ENCODE peak calls at places on chromosome 13, in seven cellular contexts. One of them, this sample, is unnamed.

GRCh38 chr13:103156346-103156998 is 90.3 kb upstream of the SLC10A2 start:
- DNase-seq in mesendoderm: no peak
- DNase-seq in H9: no peak
- DNase-seq in neuronal stem cell: no peak
- DNase-seq in IMR-90: no peak
- DNase-seq in H1: no peak
- DNase-seq in trophoblast cell: no peak
- DNase-seq in this sample: no peak

GRCh38 chr13:21707586-21707985 is 36.7 kb downstream of the FGF9 start:
- DNase-seq in mesendoderm: no peak
- DNase-seq in H9: no peak
- DNase-seq in neuronal stem cell: no peak
- DNase-seq in IMR-90: no peak
- DNase-seq in H1: no peak
- DNase-seq in trophoblast cell: peak; percentile 60
- DNase-seq in this sample: no peak

GRCh38 chr13:45280751-45281634 is 60.0 kb downstream of the TPT1 start:
- DNase-seq in mesendoderm: peak; percentile 79
- DNase-seq in H9: peak; percentile 68
- DNase-seq in neuronal stem cell: peak; percentile 17
- DNase-seq in IMR-90: peak; percentile 78
- DNase-seq in H1: peak; percentile 72
- DNase-seq in trophoblast cell: peak; percentile 71
- DNase-seq in this sample: peak; percentile 70

GRCh38 chr13:79936368-79937136 is 404.4 kb downstream of the SPRY2 start:
- DNase-seq in mesendoderm: peak; percentile 37
- DNase-seq in H9: no peak
- DNase-seq in neuronal stem cell: no peak
- DNase-seq in IMR-90: peak; percentile 100
- DNase-seq in H1: no peak
- DNase-seq in trophoblast cell: peak; percentile 60
- DNase-seq in this sample: peak; percentile 99

GRCh38 chr13:112453207-112453829 is 77.2 kb downstream of the SPACA7 start:
- DNase-seq in mesendoderm: no peak
- DNase-seq in H9: peak; percentile 24
- DNase-seq in neuronal stem cell: no peak
- DNase-seq in IMR-90: no peak
- DNase-seq in H1: peak; percentile 42
- DNase-seq in trophoblast cell: no peak
- DNase-seq in this sample: no peak

GRCh38 chr13:92745233-92745632 is 481.4 kb upstream of the GPC6 start:
- DNase-seq in mesendoderm: no peak
- DNase-seq in H9: no peak
- DNase-seq in neuronal stem cell: no peak
- DNase-seq in IMR-90: no peak
- DNase-seq in H1: no peak
- DNase-seq in trophoblast cell: peak; percentile 19
- DNase-seq in this sample: no peak

GRCh38 chr13:64662887-64663593 is 2567.1 kb downstream of the PCDH9 start:
- DNase-seq in mesendoderm: no peak
- DNase-seq in H9: no peak
- DNase-seq in neuronal stem cell: no peak
- DNase-seq in IMR-90: no peak
- DNase-seq in H1: no peak
- DNase-seq in trophoblast cell: no peak
- DNase-seq in this sample: no peak

GRCh38 chr13:51895906-51896888 is 34.4 kb downstream of the CCDC70 start:
- DNase-seq in mesendoderm: peak; percentile 74
- DNase-seq in H9: peak; percentile 68
- DNase-seq in neuronal stem cell: peak; percentile 26
- DNase-seq in IMR-90: peak; percentile 61
- DNase-seq in H1: peak; percentile 69
- DNase-seq in trophoblast cell: peak; percentile 75
- DNase-seq in this sample: peak; percentile 64

GRCh38 chr13:111597041-111598017 is 276.9 kb downstream of the TEX29 start:
- DNase-seq in mesendoderm: no peak
- DNase-seq in H9: peak; percentile 36
- DNase-seq in neuronal stem cell: no peak
- DNase-seq in IMR-90: no peak
- DNase-seq in H1: no peak
- DNase-seq in trophoblast cell: no peak
- DNase-seq in this sample: no peak

GRCh38 chr13:44934724-44935123 is 54.5 kb downstream of the NUFIP1 start:
- DNase-seq in mesendoderm: no peak
- DNase-seq in H9: no peak
- DNase-seq in neuronal stem cell: no peak
- DNase-seq in IMR-90: peak; percentile 67
- DNase-seq in H1: no peak
- DNase-seq in trophoblast cell: peak; percentile 18
- DNase-seq in this sample: peak; percentile 63

GRCh38 chr13:94813920-94814500 is 101.7 kb upstream of the SOX21 start:
- DNase-seq in mesendoderm: no peak
- DNase-seq in H9: no peak
- DNase-seq in neuronal stem cell: no peak
- DNase-seq in IMR-90: no peak
- DNase-seq in H1: no peak
- DNase-seq in trophoblast cell: no peak
- DNase-seq in this sample: no peak

GRCh38 chr13:25137624-25137892 is 34.5 kb downstream of the AMER2 start:
- DNase-seq in mesendoderm: peak; percentile 51
- DNase-seq in H9: no peak
- DNase-seq in neuronal stem cell: no peak
- DNase-seq in IMR-90: no peak
- DNase-seq in H1: no peak
- DNase-seq in trophoblast cell: no peak
- DNase-seq in this sample: no peak

GRCh38 chr13:114067381-114067885 is 65.0 kb downstream of the RASA3 start:
- DNase-seq in mesendoderm: no peak
- DNase-seq in H9: no peak
- DNase-seq in neuronal stem cell: no peak
- DNase-seq in IMR-90: peak; percentile 68
- DNase-seq in H1: no peak
- DNase-seq in trophoblast cell: peak; percentile 22
- DNase-seq in this sample: peak; percentile 61

GRCh38 chr13:42181381-42181953 is 90.5 kb upstream of the AKAP11 start:
- DNase-seq in mesendoderm: no peak
- DNase-seq in H9: no peak
- DNase-seq in neuronal stem cell: no peak
- DNase-seq in IMR-90: no peak
- DNase-seq in H1: no peak
- DNase-seq in trophoblast cell: no peak
- DNase-seq in this sample: peak; percentile 5

GRCh38 chr13:26558912-26559485 is 1.5 kb downstream of the WASF3 start:
- DNase-seq in mesendoderm: peak; percentile 37
- DNase-seq in H9: no peak
- DNase-seq in neuronal stem cell: peak; percentile 65
- DNase-seq in IMR-90: no peak
- DNase-seq in H1: no peak
- DNase-seq in trophoblast cell: no peak
- DNase-seq in this sample: no peak

GRCh38 chr13:74246398-74246975 is 112.3 kb upstream of the KLF12 start:
- DNase-seq in mesendoderm: no peak
- DNase-seq in H9: no peak
- DNase-seq in neuronal stem cell: no peak
- DNase-seq in IMR-90: peak; percentile 43
- DNase-seq in H1: no peak
- DNase-seq in trophoblast cell: no peak
- DNase-seq in this sample: no peak

GRCh38 chr13:93218583-93218982 is 8.0 kb upstream of the GPC6 start:
- DNase-seq in mesendoderm: no peak
- DNase-seq in H9: no peak
- DNase-seq in neuronal stem cell: no peak
- DNase-seq in IMR-90: peak; percentile 5
- DNase-seq in H1: no peak
- DNase-seq in trophoblast cell: no peak
- DNase-seq in this sample: no peak

GRCh38 chr13:49936943-49937273 is 768 bp upstream of the SPRYD7 start:
- DNase-seq in mesendoderm: peak; percentile 18
- DNase-seq in H9: peak; percentile 29
- DNase-seq in neuronal stem cell: peak; percentile 8
- DNase-seq in IMR-90: no peak
- DNase-seq in H1: no peak
- DNase-seq in trophoblast cell: no peak
- DNase-seq in this sample: no peak

GRCh38 chr13:98577823-98578285 is 947 bp upstream of the STK24 start:
- DNase-seq in mesendoderm: no peak
- DNase-seq in H9: no peak
- DNase-seq in neuronal stem cell: peak; percentile 18
- DNase-seq in IMR-90: no peak
- DNase-seq in H1: no peak
- DNase-seq in trophoblast cell: no peak
- DNase-seq in this sample: no peak

GRCh38 chr13:75365724-75366173 is 116.2 kb downstream of the TBC1D4 start:
- DNase-seq in mesendoderm: peak; percentile 35
- DNase-seq in H9: no peak
- DNase-seq in neuronal stem cell: no peak
- DNase-seq in IMR-90: peak; percentile 86
- DNase-seq in H1: no peak
- DNase-seq in trophoblast cell: peak; percentile 62
- DNase-seq in this sample: peak; percentile 86
- H4K8ac ChIP-seq in mesendoderm: no peak overlapping the region
- H4K8ac ChIP-seq in H9: no peak overlapping the region
- H4K8ac ChIP-seq in neuronal stem cell: no peak overlapping the region
- H4K8ac ChIP-seq in IMR-90: peak overlapping the region; percentile 78
- H4K8ac ChIP-seq in H1: no peak overlapping the region
- H4K8ac ChIP-seq in trophoblast cell: no peak overlapping the region
- H4K8ac ChIP-seq in this sample: no peak overlapping the region

DNA sequence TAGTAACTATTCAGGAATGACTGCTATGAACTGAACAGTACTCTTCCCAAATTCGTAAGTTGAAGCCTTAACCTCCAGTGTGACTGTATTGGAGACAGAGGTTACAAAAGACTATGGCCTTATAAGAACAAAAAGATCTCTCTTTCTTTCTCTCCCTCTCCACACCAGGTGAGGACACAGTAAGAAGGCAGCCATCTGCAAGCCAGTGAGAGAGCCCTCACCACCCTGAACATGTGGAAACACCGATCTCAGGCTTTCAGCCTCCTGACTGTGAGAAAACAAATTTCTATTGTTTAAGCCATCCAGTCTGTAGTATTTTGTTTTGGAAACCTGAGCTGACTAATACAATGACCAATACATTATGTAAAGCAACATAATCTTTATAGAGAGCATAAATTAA is 888.9 kb downstream of the SLITRK1 start:
- DNase-seq in mesendoderm: peak; percentile 3
- DNase-seq in H9: no peak
- DNase-seq in neuronal stem cell: no peak
- DNase-seq in IMR-90: no peak
- DNase-seq in H1: no peak
- DNase-seq in trophoblast cell: no peak
- DNase-seq in this sample: no peak
- H3K4ac ChIP-seq in mesendoderm: no peak overlapping the region
- H3K4ac ChIP-seq in H9: no peak overlapping the region
- H3K4ac ChIP-seq in neuronal stem cell: no peak overlapping the region
- H3K4ac ChIP-seq in IMR-90: no peak overlapping the region
- H3K4ac ChIP-seq in H1: no peak overlapping the region
- H3K4ac ChIP-seq in trophoblast cell: no peak overlapping the region
- H3K4ac ChIP-seq in this sample: no peak overlapping the region

DNA sequence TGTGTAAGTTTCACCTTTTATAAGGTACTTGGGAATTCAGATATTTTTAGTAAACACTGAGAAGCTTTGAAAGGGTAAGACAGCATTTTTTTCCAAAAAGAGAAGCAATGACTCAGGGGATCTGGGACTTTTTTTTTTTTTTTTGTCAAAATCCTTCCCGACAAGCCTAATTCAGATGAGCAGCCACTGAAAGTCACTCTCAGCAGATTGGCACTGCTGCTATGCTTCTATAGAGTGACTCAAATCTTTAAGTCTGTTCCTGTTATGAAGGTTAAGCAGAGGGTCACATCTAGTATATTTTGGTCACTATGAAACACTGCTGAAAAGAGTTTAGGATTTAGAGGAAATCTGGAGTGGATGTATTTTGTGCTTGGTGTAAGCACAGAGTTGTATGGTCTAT is 571.1 kb downstream of the MYO16 start:
- DNase-seq in mesendoderm: no peak
- DNase-seq in H9: no peak
- DNase-seq in neuronal stem cell: no peak
- DNase-seq in IMR-90: peak; percentile 6
- DNase-seq in H1: no peak
- DNase-seq in trophoblast cell: no peak
- DNase-seq in this sample: peak; percentile 14
- H3K4me1 ChIP-seq in mesendoderm: no peaks in the 10 kb centered on the region
- H3K4me1 ChIP-seq in H9: no peaks in the 10 kb centered on the region
- H3K4me1 ChIP-seq in neuronal stem cell: peaks cover 10% of the 10 kb centered on the region
- H3K4me1 ChIP-seq in IMR-90: no peaks in the 10 kb centered on the region
- H3K4me1 ChIP-seq in H1: no peaks in the 10 kb centered on the region
- H3K4me1 ChIP-seq in trophoblast cell: no peaks in the 10 kb centered on the region
- H3K4me1 ChIP-seq in this sample: no peaks in the 10 kb centered on the region

GRCh38 chr13:33450956-33451709 is 165.6 kb upstream of the STARD13 start:
- DNase-seq in mesendoderm: no peak
- DNase-seq in H9: no peak
- DNase-seq in neuronal stem cell: no peak
- DNase-seq in IMR-90: no peak
- DNase-seq in H1: no peak
- DNase-seq in trophoblast cell: peak; percentile 88
- DNase-seq in this sample: no peak

GRCh38 chr13:33445476-33445875 is 159.9 kb upstream of the STARD13 start:
- DNase-seq in mesendoderm: no peak
- DNase-seq in H9: no peak
- DNase-seq in neuronal stem cell: no peak
- DNase-seq in IMR-90: no peak
- DNase-seq in H1: no peak
- DNase-seq in trophoblast cell: peak; percentile 84
- DNase-seq in this sample: no peak

GRCh38 chr13:33445024-33445423 is 159.5 kb upstream of the STARD13 start:
- DNase-seq in mesendoderm: no peak
- DNase-seq in H9: no peak
- DNase-seq in neuronal stem cell: no peak
- DNase-seq in IMR-90: no peak
- DNase-seq in H1: no peak
- DNase-seq in trophoblast cell: peak; percentile 11
- DNase-seq in this sample: no peak

GRCh38 chr13:33448889-33449288 is 163.3 kb upstream of the STARD13 start:
- DNase-seq in mesendoderm: no peak
- DNase-seq in H9: no peak
- DNase-seq in neuronal stem cell: no peak
- DNase-seq in IMR-90: no peak
- DNase-seq in H1: no peak
- DNase-seq in trophoblast cell: no peak
- DNase-seq in this sample: no peak

DNA sequence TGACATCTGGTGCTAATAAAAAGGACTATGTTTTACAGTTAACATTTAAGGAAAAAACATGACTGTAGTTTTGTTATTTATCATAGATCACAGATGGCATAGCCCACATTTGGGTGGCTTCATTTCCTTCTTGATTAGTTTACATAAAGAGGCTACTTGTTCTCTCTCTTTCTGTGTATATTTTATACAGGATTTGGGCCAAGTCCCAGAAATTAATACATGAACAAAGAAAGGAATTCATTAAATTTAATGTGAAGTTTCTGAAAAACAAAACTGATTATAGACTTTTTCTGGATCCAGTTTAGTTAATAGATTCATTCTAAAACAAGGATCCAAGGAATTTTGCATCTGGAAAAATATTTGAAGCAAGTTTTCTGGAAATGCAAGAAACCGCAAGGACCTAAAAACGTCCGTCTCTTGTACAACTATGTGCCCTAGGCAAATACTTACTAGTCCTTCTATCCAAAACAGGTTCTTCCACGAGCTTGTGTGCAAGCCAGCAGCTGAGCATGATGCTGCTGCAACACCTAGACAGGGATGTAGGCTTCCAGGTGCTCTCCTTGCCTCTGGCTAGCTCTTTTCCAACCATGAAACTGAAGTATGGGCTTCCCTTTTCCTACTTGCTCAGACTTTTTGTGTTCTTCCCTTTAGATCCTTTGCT is 161.4 kb upstream of the STARD13 start:
- DNase-seq in mesendoderm: no peak
- DNase-seq in H9: no peak
- DNase-seq in neuronal stem cell: no peak
- DNase-seq in IMR-90: no peak
- DNase-seq in H1: no peak
- DNase-seq in trophoblast cell: peak; percentile 97
- DNase-seq in this sample: no peak
- H4K8ac ChIP-seq in mesendoderm: no peak overlapping the region
- H4K8ac ChIP-seq in H9: no peak overlapping the region
- H4K8ac ChIP-seq in neuronal stem cell: no peak overlapping the region
- H4K8ac ChIP-seq in IMR-90: no peak overlapping the region
- H4K8ac ChIP-seq in H1: no peak overlapping the region
- H4K8ac ChIP-seq in trophoblast cell: no peak overlapping the region
- H4K8ac ChIP-seq in this sample: peak overlapping the region; percentile 19